ENCODE peak calls at places on chromosomes 5 and 9, in five cellular contexts. R, P, Q, U and Z are unnamed samples.

GRCh38 chr9:18935521-18935920 is 97.5 kb downstream of the SAXO1 start:
- DNase-seq in Q (no peak), P (no peak), U (no peak), R (no peak), Z (no peak)

GRCh38 chr5:90642706-90643229 is 84.2 kb downstream of the ADGRV1 start:
- DNase-seq in R (no peak), U (no peak), P (no peak), Q (no peak), Z (no peak)

GRCh38 chr5:95821110-95822021 is 1.2 kb downstream of the GLRX start:
- DNase-seq in P (no peak), U (no peak), Q (no peak), R (no peak), Z (no peak)

GRCh38 chr5:92455011-92455410 is 1071.9 kb upstream of the ARRDC3 start:
- DNase-seq in Q (no peak), U (no peak), P (no peak), R (no peak), Z (no peak)

GRCh38 chr9:136644593-136645342 is 17.9 kb upstream of the EGFL7 start:
- DNase-seq in Q (no peak), P (peak; percentile 51), R (peak; percentile 72), U (peak; percentile 50), Z (peak; percentile 77)

GRCh38 chr5:159935946-159936345 is 19.7 kb downstream of the ADRA1B start:
- DNase-seq in U (no peak), P (no peak), R (no peak), Q (no peak), Z (no peak)

GRCh38 chr5:35135239-35135700 is 87.5 kb upstream of the AGXT2 start:
- DNase-seq in R (no peak), U (no peak), Q (no peak), P (no peak), Z (no peak)

GRCh38 chr9:86368871-86369521 is 14.8 kb upstream of the TUT7 start:
- DNase-seq in P (no peak), U (peak; percentile 60), R (peak; percentile 85), Q (no peak), Z (no peak)

GRCh38 chr9:135371535-135371934 is 108.0 kb upstream of the PPP1R26 start:
- DNase-seq in P (no peak), U (no peak), Q (no peak), R (no peak), Z (no peak)

GRCh38 chr9:21611896-21612295 is 129.8 kb upstream of the IFNE start:
- DNase-seq in P (no peak), R (no peak), Q (no peak), U (no peak), Z (no peak)

GRCh38 chr5:112685929-112686328 is 51.8 kb upstream of the APC start:
- DNase-seq in Q (no peak), P (no peak), R (no peak), U (peak; percentile 57), Z (no peak)

GRCh38 chr5:129367883-129368282 is 92.2 kb upstream of the ADAMTS19 start:
- DNase-seq in U (peak; percentile 62), P (no peak), Q (no peak), R (peak; percentile 83), Z (no peak)

GRCh38 chr9:137085918-137086530 is 761 bp upstream of the MAN1B1 start:
- DNase-seq in P (no peak), R (peak; percentile 65), Q (no peak), U (peak; percentile 66), Z (no peak)

GRCh38 chr5:149489605-149490037 is 61.6 kb downstream of the CSNK1A1 start:
- DNase-seq in R (peak; percentile 58), P (no peak), U (peak; percentile 89), Q (no peak), Z (no peak)

GRCh38 chr9:4510546-4511322 is 20.5 kb downstream of the SLC1A1 start:
- DNase-seq in R (no peak), U (peak; percentile 78), Q (no peak), P (no peak), Z (no peak)
- H2BK12ac ChIP-seq in R (no peak overlapping the region), U (no peak overlapping the region), Q (no peak overlapping the region), P (no peak overlapping the region), Z (no peak overlapping the region)

GRCh38 chr9:127661342-127661741 is 45.4 kb upstream of the CFAP157 start:
- DNase-seq in U (no peak), R (no peak), Q (no peak), P (peak; percentile 18), Z (no peak)
- H2BK12ac ChIP-seq in U (no peak overlapping the region), R (no peak overlapping the region), Q (no peak overlapping the region), P (no peak overlapping the region), Z (no peak overlapping the region)

GRCh38 chr9:109767814-109768213 is 12.2 kb upstream of the PALM2AKAP2 start:
- DNase-seq in U (no peak), Q (no peak), R (no peak), P (no peak), Z (no peak)

GRCh38 chr9:109766351-109766750 is 13.6 kb upstream of the PALM2AKAP2 start:
- DNase-seq in R (peak; percentile 95), P (no peak), Q (no peak), U (peak; percentile 42), Z (no peak)

GRCh38 chr9:109767404-109767803 is 12.6 kb upstream of the PALM2AKAP2 start:
- DNase-seq in R (peak; percentile 33), P (no peak), U (no peak), Q (no peak), Z (peak; percentile 80)

GRCh38 chr9:109765278-109765677 is 14.7 kb upstream of the PALM2AKAP2 start:
- DNase-seq in Q (no peak), U (no peak), R (no peak), P (no peak), Z (no peak)

GRCh38 chr9:109765821-109766220 is 14.2 kb upstream of the PALM2AKAP2 start:
- DNase-seq in Q (no peak), R (peak; percentile 45), P (no peak), U (no peak), Z (no peak)
- H2BK12ac ChIP-seq in Q (no peak overlapping the region), R (no peak overlapping the region), P (no peak overlapping the region), U (no peak overlapping the region), Z (no peak overlapping the region)

DNA sequence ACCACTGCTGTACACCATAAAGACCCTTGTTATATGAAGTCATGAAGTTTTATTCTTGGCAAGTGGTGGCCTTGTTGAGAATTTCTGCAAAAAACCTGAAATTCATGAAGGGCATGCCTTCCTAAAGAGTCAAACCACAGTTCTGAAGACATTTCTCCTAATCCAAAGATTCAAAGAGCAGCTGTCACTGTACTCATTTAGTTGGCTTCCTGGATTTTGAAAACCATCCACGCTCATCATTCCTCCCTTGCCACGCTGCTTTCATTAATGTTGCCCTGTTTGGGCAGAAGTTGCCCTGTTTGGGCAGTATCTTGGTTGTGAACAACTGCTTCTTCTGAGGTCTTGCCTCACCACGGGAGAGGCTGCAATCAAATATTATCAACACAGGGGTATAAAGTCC is 560.3 kb upstream of the TLE4 start:
- DNase-seq in P (no peak), U (no peak), Q (no peak), R (peak; percentile 22), Z (no peak)
- H2BK12ac ChIP-seq in P (no peak overlapping the region), U (no peak overlapping the region), Q (no peak overlapping the region), R (no peak overlapping the region), Z (no peak overlapping the region)

GRCh38 chr9:106443520-106443919 is 419.4 kb upstream of the ZNF462 start:
- DNase-seq in P (no peak), U (no peak), Q (no peak), R (no peak), Z (no peak)
- H2BK12ac ChIP-seq in P (no peak overlapping the region), U (no peak overlapping the region), Q (no peak overlapping the region), R (no peak overlapping the region), Z (no peak overlapping the region)

GRCh38 chr5:127452626-127453025 is 64.8 kb upstream of the PRRC1 start:
- DNase-seq in U (no peak), P (no peak), Q (no peak), R (no peak), Z (no peak)
- H2BK12ac ChIP-seq in U (no peak overlapping the region), P (no peak overlapping the region), Q (no peak overlapping the region), R (no peak overlapping the region), Z (no peak overlapping the region)

GRCh38 chr5:77663081-77663863 is 24.8 kb upstream of the OTP start:
- DNase-seq in U (peak; percentile 7), R (no peak), P (no peak), Q (no peak), Z (no peak)
- H2BK12ac ChIP-seq in U (no peak overlapping the region), R (no peak overlapping the region), P (no peak overlapping the region), Q (no peak overlapping the region), Z (no peak overlapping the region)

GRCh38 chr9:119768266-119768665 is 399.0 kb upstream of the BRINP1 start:
- DNase-seq in Q (no peak), R (no peak), P (no peak), U (no peak), Z (no peak)

GRCh38 chr9:119765632-119766031 is 396.4 kb upstream of the BRINP1 start:
- DNase-seq in U (no peak), R (no peak), Q (no peak), P (no peak), Z (no peak)

GRCh38 chr9:119758990-119759389 is 389.8 kb upstream of the BRINP1 start:
- DNase-seq in U (no peak), R (no peak), Q (no peak), P (no peak), Z (no peak)

GRCh38 chr9:119761737-119762136 is 392.5 kb upstream of the BRINP1 start:
- DNase-seq in R (no peak), U (no peak), P (no peak), Q (no peak), Z (no peak)

GRCh38 chr9:119763260-119763659 is 394.0 kb upstream of the BRINP1 start:
- DNase-seq in Q (no peak), R (no peak), P (no peak), U (no peak), Z (no peak)
- H2BK12ac ChIP-seq in Q (no peak overlapping the region), R (no peak overlapping the region), P (no peak overlapping the region), U (no peak overlapping the region), Z (no peak overlapping the region)